ENCODE peak calls at places on chromosomes 5 and 9, in five cellular contexts. Z, J, S, W and T are unnamed samples.
A peak's percentile ranks its signal among the peaks of the same experiment; 100 is the strongest.

GRCh38 chr5:152606739-152607138 is 201.7 kb upstream of the NMUR2 start:
- DNase-seq in W (no peak), J (no peak), S (no peak), Z (no peak), T (no peak)

GRCh38 chr9:121301881-121302286 is 33.9 kb downstream of the GSN start:
- DNase-seq in J (no peak), W (no peak), S (no peak), Z (no peak), T (no peak)

GRCh38 chr5:88287846-88288588 is 19.4 kb upstream of the TMEM161B start:
- DNase-seq in J (no peak), W (no peak), Z (no peak), S (no peak), T (no peak)

GRCh38 chr9:69965416-69966145 is 78.1 kb upstream of the MAMDC2 start:
- DNase-seq in W (no peak), Z (no peak), J (no peak), S (no peak), T (no peak)

GRCh38 chr9:385818-386398 is 171.2 kb downstream of the DOCK8 start:
- DNase-seq in Z (no peak), W (no peak), S (no peak), J (peak; percentile 74), T (peak; percentile 72)

GRCh38 chr5:175873090-175873454 is 1.7 kb downstream of the CPLX2 start:
- DNase-seq in Z (no peak), J (peak; percentile 36), W (no peak), S (no peak), T (no peak)

GRCh38 chr9:96554801-96555566 is 64.7 kb downstream of the CDC14B start:
- DNase-seq in Z (no peak), W (no peak), S (no peak), J (no peak), T (no peak)

GRCh38 chr9:14546693-14547092 is 146.5 kb downstream of the ZDHHC21 start:
- DNase-seq in Z (no peak), W (no peak), J (no peak), S (no peak), T (no peak)

GRCh38 chr9:72937545-72937944 is 15.3 kb downstream of the ALDH1A1 start:
- DNase-seq in J (no peak), S (no peak), W (no peak), Z (no peak), T (no peak)

GRCh38 chr9:126700296-126700695 is 86.6 kb downstream of the LMX1B start:
- DNase-seq in W (no peak), J (no peak), S (no peak), Z (no peak), T (no peak)

GRCh38 chr9:70816891-70817290 is 304.5 kb downstream of the TRPM3 start:
- DNase-seq in Z (no peak), J (no peak), S (no peak), W (no peak), T (no peak)

GRCh38 chr5:68396722-68397121 is 181.2 kb downstream of the PIK3R1 start:
- DNase-seq in S (no peak), Z (no peak), J (no peak), W (no peak), T (no peak)

GRCh38 chr5:148729182-148729581 is 74.9 kb upstream of the HTR4 start:
- DNase-seq in S (no peak), W (no peak), J (no peak), Z (no peak), T (no peak)

GRCh38 chr5:64576241-64576640 is 70.4 kb downstream of the RGS7BP start:
- DNase-seq in S (no peak), Z (no peak), W (no peak), J (no peak), T (no peak)

GRCh38 chr9:87587864-87588263 is 90.2 kb downstream of the DAPK1 start:
- DNase-seq in S (no peak), J (no peak), Z (no peak), W (no peak), T (no peak)

GRCh38 chr5:177361418-177362101 is 3.8 kb downstream of the RGS14 start:
- DNase-seq in W (no peak), S (no peak), J (no peak), Z (no peak), T (peak; percentile 54)

GRCh38 chr5:68285857-68286611 is 70.5 kb downstream of the PIK3R1 start:
- DNase-seq in S (no peak), W (no peak), Z (no peak), J (no peak), T (no peak)

GRCh38 chr9:124352616-124353015 is 62.6 kb downstream of the PSMB7 start:
- DNase-seq in W (no peak), Z (peak; percentile 63), J (no peak), S (no peak), T (no peak)

GRCh38 chr9:3205421-3206095 is 320.2 kb downstream of the RFX3 start:
- DNase-seq in Z (no peak), J (no peak), W (no peak), S (no peak), T (no peak)

GRCh38 chr5:43286623-43287022 is 26.6 kb downstream of the HMGCS1 start:
- DNase-seq in S (no peak), W (no peak), Z (no peak), J (no peak), T (no peak)

GRCh38 chr5:114744406-114744805 is 382.5 kb downstream of the KCNN2 start:
- DNase-seq in J (no peak), S (no peak), W (no peak), Z (no peak), T (no peak)

GRCh38 chr9:25513509-25514033 is 164.7 kb downstream of the TUSC1 start:
- DNase-seq in S (no peak), Z (no peak), W (no peak), J (no peak), T (no peak)

GRCh38 chr9:36451949-36452348 is 51.9 kb upstream of the RNF38 start:
- DNase-seq in J (no peak), S (no peak), Z (no peak), W (no peak), T (no peak)

GRCh38 chr9:36040271-36040925 is 3.7 kb downstream of the RECK start:
- DNase-seq in J (no peak), S (no peak), Z (no peak), W (no peak), T (no peak)

GRCh38 chr5:59543826-59544442 is 349.6 kb downstream of the PDE4D start:
- DNase-seq in S (no peak), J (no peak), Z (peak; percentile 42), W (no peak), T (no peak)

GRCh38 chr9:34540826-34541225 is 18.0 kb upstream of the ENHO start:
- DNase-seq in S (no peak), W (no peak), J (no peak), Z (no peak), T (no peak)

GRCh38 chr5:154487541-154487940 is 9.5 kb upstream of the HAND1 start:
- DNase-seq in S (no peak), J (no peak), W (no peak), Z (no peak), T (no peak)

GRCh38 chr5:157205708-157206107 is 25.1 kb downstream of the ITK start:
- DNase-seq in S (no peak), Z (no peak), J (no peak), W (no peak), T (no peak)

GRCh38 chr5:90558344-90559192 is at the start of gene ADGRV1:
- DNase-seq in J (peak; percentile 89), S (no peak), W (peak; percentile 16), Z (peak; percentile 76), T (peak; percentile 95)

GRCh38 chr5:10453564-10453963 is 11.9 kb downstream of the ROPN1L start:
- DNase-seq in W (no peak), Z (no peak), J (no peak), S (no peak), T (peak; percentile 10)

GRCh38 chr9:87039809-87040392 is 92.6 kb upstream of the GAS1 start:
- DNase-seq in W (no peak), Z (no peak), J (no peak), S (no peak), T (no peak)

GRCh38 chr9:74125916-74126315 is 371.2 kb upstream of the RORB start:
- DNase-seq in Z (no peak), J (no peak), W (no peak), S (no peak), T (no peak)

GRCh38 chr5:67353500-67353931 is 156.9 kb upstream of the CD180 start:
- DNase-seq in W (no peak), S (no peak), J (no peak), Z (no peak), T (no peak)

DNA sequence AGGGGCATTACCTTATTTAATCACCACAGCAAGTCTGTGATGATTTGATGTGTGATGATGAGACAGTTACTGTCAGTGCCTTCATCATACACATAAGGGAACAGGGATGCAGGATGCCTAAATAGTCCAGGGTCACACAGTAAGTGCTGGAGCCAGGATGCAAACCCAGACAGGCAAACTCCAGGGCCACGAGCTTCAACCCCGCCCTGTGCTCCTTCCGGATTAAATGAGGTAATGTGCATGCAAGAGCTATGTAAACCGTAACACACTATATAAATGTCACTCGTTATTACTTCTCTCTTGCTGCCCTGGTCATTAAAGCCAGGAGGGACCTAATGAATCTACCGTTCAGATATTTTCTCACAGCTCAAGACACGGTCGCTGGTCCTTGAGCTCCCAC is 12.8 kb downstream of the SMIM23 start:
- DNase-seq in S (no peak), W (no peak), J (no peak), Z (no peak), T (no peak)
- H3K4me3 ChIP-seq in S (no peak overlapping the region), W (no peak overlapping the region), J (no peak overlapping the region), Z (no peak overlapping the region), T (no peak overlapping the region)

GRCh38 chr5:446066-446725 is 3.2 kb downstream of the EXOC3 start:
- DNase-seq in J (peak; percentile 8), Z (no peak), S (no peak), W (no peak), T (no peak)
- H3K36me3 ChIP-seq in J (no peaks in the 10 kb centered on the region), Z (peaks cover 4% of the 10 kb centered on the region), S (peaks cover 28% of the 10 kb centered on the region), W (peaks cover 44% of the 10 kb centered on the region), T (peaks cover 19% of the 10 kb centered on the region)

GRCh38 chr5:143316337-143316736 is 87.1 kb downstream of the NR3C1 start:
- DNase-seq in Z (no peak), J (no peak), S (no peak), W (no peak), T (no peak)
- H3K4me3 ChIP-seq in Z (no peak overlapping the region), J (no peak overlapping the region), S (no peak overlapping the region), W (no peak overlapping the region), T (no peak overlapping the region)

DNA sequence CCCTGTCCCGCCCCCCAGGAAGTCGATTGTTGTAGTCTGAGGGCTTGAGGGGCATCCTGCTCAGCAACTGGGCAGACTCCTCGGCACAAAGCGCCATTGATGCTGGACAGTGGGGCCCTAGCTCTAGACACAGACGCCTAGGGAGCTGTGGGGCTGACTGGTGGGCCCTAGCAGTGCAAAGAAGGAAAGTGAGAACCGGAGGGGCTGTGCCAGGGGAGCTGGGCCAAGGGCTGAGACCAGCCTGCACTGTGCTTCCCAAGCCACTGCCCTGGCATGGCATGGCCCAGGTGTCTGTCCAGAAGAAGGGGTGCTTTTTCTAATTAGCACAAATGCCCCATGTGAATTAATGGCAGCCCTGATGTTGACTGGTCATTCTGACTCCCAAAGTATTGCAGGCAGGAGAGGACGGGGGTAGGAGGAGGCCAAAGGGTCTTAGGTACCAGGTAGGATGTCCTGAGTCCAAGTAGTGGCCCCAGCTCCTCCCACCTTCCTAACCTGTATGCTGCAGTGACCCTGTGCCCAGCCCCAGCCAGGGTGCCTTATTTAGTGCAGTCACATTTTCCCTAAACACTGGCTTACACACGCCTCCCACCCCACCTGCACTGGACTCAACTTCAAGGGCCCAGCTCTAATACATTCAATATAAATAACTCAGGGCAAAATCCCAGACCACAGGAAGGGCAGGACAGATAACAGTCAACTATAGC is 15.9 kb downstream of the TCF7 start:
- DNase-seq in S (peak; percentile 30), W (no peak), J (no peak), Z (no peak), T (peak; percentile 20)
- H3K36me3 ChIP-seq in S (peaks cover 67% of the 10 kb centered on the region), W (peaks cover 4% of the 10 kb centered on the region), J (no peaks in the 10 kb centered on the region), Z (no peaks in the 10 kb centered on the region), T (peaks cover 3% of the 10 kb centered on the region)

GRCh38 chr5:82072138-82072537 is 100.3 kb downstream of the ATG10 start:
- DNase-seq in Z (no peak), S (no peak), W (no peak), J (no peak), T (no peak)
- H3K4me3 ChIP-seq in Z (no peak overlapping the region), S (no peak overlapping the region), W (no peak overlapping the region), J (no peak overlapping the region), T (no peak overlapping the region)